ENCODE peak calls at places on chromosomes 7 and 10, in seven cellular contexts. R is SK-N-SH, K is transverse colon, L is A549, P is H1, G is sigmoid colon, Q is stomach. Z is an unnamed sample.

GRCh38 chr7:149714081-149714909 is 59.1 kb downstream of the ZNF467 start:
- DNase-seq in L (peak; percentile 83), P (peak; percentile 65), R (peak; percentile 100), K (peak; percentile 91), Q (peak; percentile 93), G (peak; percentile 94), Z (peak; percentile 95)

GRCh38 chr7:23277359-23277989 is 21.7 kb upstream of the MALSU1 start:
- DNase-seq in K (no peak), R (peak; percentile 75), Q (no peak), L (peak; percentile 81), G (no peak), P (peak; percentile 15), Z (no peak)

GRCh38 chr10:14880201-14880600 is 1.5 kb downstream of the SUV39H2 start:
- DNase-seq in G (no peak), K (no peak), R (no peak), P (no peak), L (no peak), Q (no peak), Z (no peak)

GRCh38 chr7:152103066-152103465 is 77.6 kb downstream of the GALNT11 start:
- DNase-seq in L (no peak), G (no peak), R (no peak), K (no peak), P (no peak), Q (no peak), Z (no peak)

GRCh38 chr10:42690449-42691360 is 52.3 kb upstream of the ZNF33B start:
- DNase-seq in L (peak; percentile 5), G (no peak), P (no peak), Q (no peak), R (peak; percentile 71), K (no peak), Z (no peak)

GRCh38 chr7:148084138-148084537 is 506.4 kb upstream of the C7orf33 start:
- DNase-seq in R (peak; percentile 77), P (peak; percentile 19), G (no peak), K (peak; percentile 46), Q (peak; percentile 52), L (peak; percentile 35), Z (peak; percentile 67)

GRCh38 chr10:74752371-74752990 is 73.9 kb upstream of the KAT6B start:
- DNase-seq in G (no peak), P (no peak), R (no peak), Q (no peak), L (no peak), K (no peak), Z (no peak)

GRCh38 chr10:86073199-86073977 is 293.2 kb downstream of the GRID1 start:
- DNase-seq in L (no peak), K (no peak), Q (peak; percentile 10), R (peak; percentile 43), G (no peak), P (no peak), Z (no peak)

GRCh38 chr7:133061357-133061756 is 20.5 kb downstream of the CHCHD3 start:
- DNase-seq in K (no peak), P (no peak), G (no peak), Q (no peak), L (no peak), R (no peak), Z (no peak)

GRCh38 chr10:23314835-23315239 is 29.8 kb downstream of the C10orf67 start:
- DNase-seq in P (no peak), G (no peak), K (peak; percentile 39), R (peak; percentile 48), Q (peak; percentile 52), L (peak; percentile 74), Z (no peak)

GRCh38 chr10:3494131-3494878 is 290.7 kb downstream of the KLF6 start:
- DNase-seq in Q (no peak), R (no peak), L (no peak), K (no peak), P (no peak), G (peak; percentile 84), Z (peak; percentile 80)

GRCh38 chr7:40885503-40885902 is 750.7 kb downstream of the SUGCT start:
- DNase-seq in L (no peak), P (no peak), K (no peak), G (no peak), R (no peak), Q (no peak), Z (no peak)

GRCh38 chr7:117034851-117035462 is 81.7 kb downstream of the ST7 start:
- DNase-seq in Q (no peak), K (no peak), P (no peak), R (no peak), G (no peak), L (no peak), Z (no peak)

GRCh38 chr10:100751211-100751933 is 6.0 kb downstream of the PAX2 start:
- DNase-seq in L (no peak), G (peak; percentile 37), P (no peak), K (no peak), R (no peak), Q (no peak), Z (no peak)

GRCh38 chr10:84665883-84666463 is 337.6 kb downstream of the CCSER2 start:
- DNase-seq in Q (no peak), L (peak; percentile 20), K (peak; percentile 11), R (no peak), G (no peak), P (peak; percentile 61), Z (no peak)

GRCh38 chr7:142796501-142797341 is 26.0 kb downstream of the PRSS2 start:
- DNase-seq in P (no peak), L (no peak), Q (no peak), R (peak; percentile 75), K (no peak), G (no peak), Z (peak; percentile 47)

GRCh38 chr10:49738616-49739360 is 23.3 kb downstream of the OGDHL start:
- DNase-seq in G (no peak), R (peak; percentile 25), L (no peak), P (no peak), Q (peak; percentile 13), K (no peak), Z (no peak)

GRCh38 chr10:37860494-37861190 is 3.2 kb upstream of the ZNF248 start:
- DNase-seq in Q (no peak), L (peak; percentile 27), R (no peak), P (no peak), G (peak; percentile 78), K (peak; percentile 10), Z (no peak)

GRCh38 chr10:27245846-27246245 is 5.2 kb upstream of the ACBD5 start:
- DNase-seq in P (no peak), Q (no peak), R (no peak), K (no peak), L (no peak), G (no peak), Z (no peak)

GRCh38 chr7:46969303-46970130 is 612.4 kb downstream of the TNS3 start:
- DNase-seq in L (no peak), P (no peak), R (no peak), K (peak; percentile 52), Q (no peak), G (no peak), Z (no peak)
- TF ChIP-seq EP300 in L (no peak), P (no peak), R (no peak), K (no peak), Q (no peak), G (no peak), Z (no peak)

GRCh38 chr10:69348824-69349541 is 67.7 kb downstream of the TACR2 start:
- DNase-seq in K (peak; percentile 58), P (no peak), G (peak; percentile 83), R (peak; percentile 64), L (peak; percentile 78), Q (no peak), Z (peak; percentile 64)
- H3K27ac ChIP-seq in K (peak overlapping the region; percentile 73), P (no peak overlapping the region), G (peak overlapping the region; percentile 73), R (peak overlapping the region; percentile 90), L (peak overlapping the region; percentile 85), Q (peak overlapping the region; percentile 78), Z (no peak overlapping the region)

DNA sequence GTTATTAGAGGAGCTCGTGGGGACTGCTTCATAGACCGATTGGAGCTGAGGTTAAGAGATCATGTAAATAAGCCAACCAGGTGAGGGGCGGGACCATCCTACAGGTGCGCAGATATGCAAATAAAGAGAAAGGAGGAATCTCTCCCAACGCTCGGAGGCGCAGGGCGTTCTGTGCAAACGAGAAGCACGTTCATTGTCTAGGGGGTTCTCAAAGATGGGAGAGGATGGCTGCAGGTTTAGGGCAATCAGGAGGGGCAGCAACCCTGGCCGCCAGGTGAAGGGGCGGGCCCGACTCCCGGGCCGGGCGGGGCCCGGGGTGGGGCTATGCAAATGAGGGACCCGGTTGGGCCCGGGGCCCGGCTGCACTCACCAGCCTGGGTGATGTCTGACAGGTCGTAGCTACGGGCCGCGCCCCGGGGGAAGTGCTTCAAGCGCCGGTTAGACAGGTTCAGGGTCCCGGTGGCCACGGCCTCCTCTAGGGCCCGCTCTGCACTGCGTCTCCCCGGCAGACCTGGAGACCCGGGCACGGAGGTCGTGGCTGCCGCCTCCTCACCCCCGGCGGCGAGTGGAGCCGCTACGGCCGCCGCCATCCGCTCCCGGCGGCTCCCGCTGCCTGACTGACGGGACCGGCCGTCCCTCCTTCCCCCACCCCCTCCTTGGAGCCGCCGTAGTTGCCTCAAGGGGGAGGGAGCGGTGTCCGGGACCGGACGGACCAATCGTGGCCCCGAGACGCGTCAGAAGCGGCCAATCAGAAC is at the start of gene LRCH4:
- DNase-seq in Q (peak; percentile 73), P (no peak), K (peak; percentile 77), L (peak; percentile 42), R (peak; percentile 90), G (no peak), Z (no peak)
- TF ChIP-seq EP300 in Q (peak; percentile 39), P (no peak), K (peak; percentile 74), L (no peak), R (peak; percentile 64), G (peak; percentile 44), Z (no peak)

GRCh38 chr7:30561389-30561788 is 33.3 kb upstream of the GARS1 start:
- DNase-seq in K (no peak), Q (no peak), R (no peak), G (no peak), L (no peak), P (no peak), Z (no peak)

GRCh38 chr7:30564243-30564892 is 30.3 kb upstream of the GARS1 start:
- DNase-seq in Q (peak; percentile 87), K (peak; percentile 84), R (peak; percentile 85), L (peak; percentile 83), G (peak; percentile 89), P (peak; percentile 78), Z (peak; percentile 86)

GRCh38 chr7:30562498-30562897 is 32.2 kb upstream of the GARS1 start:
- DNase-seq in K (no peak), Q (no peak), L (no peak), R (peak; percentile 55), P (no peak), G (no peak), Z (no peak)

GRCh38 chr7:30563326-30563942 is 31.2 kb upstream of the GARS1 start:
- DNase-seq in R (no peak), K (no peak), L (no peak), Q (no peak), P (no peak), G (no peak), Z (no peak)

GRCh38 chr7:30562909-30563308 is 31.8 kb upstream of the GARS1 start:
- DNase-seq in K (no peak), P (no peak), R (no peak), G (no peak), L (no peak), Q (no peak), Z (no peak)
- H3K27ac ChIP-seq in K (no peak overlapping the region), P (no peak overlapping the region), R (no peak overlapping the region), G (peak overlapping the region; percentile 8), L (no peak overlapping the region), Q (no peak overlapping the region), Z (no peak overlapping the region)

GRCh38 chr10:71694567-71694968 is 25.0 kb downstream of the C10orf105 start:
- DNase-seq in L (no peak), Q (peak; percentile 46), K (peak; percentile 72), R (no peak), P (no peak), G (no peak), Z (no peak)
- TF ChIP-seq EP300 in L (no peak), Q (no peak), K (no peak), R (no peak), P (no peak), G (no peak), Z (no peak)

GRCh38 chr7:140704205-140704604 is 7.7 kb downstream of the NDUFB2 start:
- DNase-seq in G (no peak), Q (no peak), L (no peak), P (no peak), R (no peak), K (no peak), Z (no peak)
- H3K27ac ChIP-seq in G (no peak overlapping the region), Q (no peak overlapping the region), L (no peak overlapping the region), P (no peak overlapping the region), R (no peak overlapping the region), K (no peak overlapping the region), Z (no peak overlapping the region)